ENCODE peak calls at places on chromosomes 13 and 19, in six cellular contexts. One of them, this sample, is unnamed. For H3K36me3, the result is how much of the 10 kb centered on the place peaks cover.

GRCh38 chr13:91228940-91229339 is 118.5 kb upstream of the MIR17HG start:
- DNase-seq in OCI-LY7: no peak
- DNase-seq in fibroblast of lung: peak
- DNase-seq in Peyer's patch: no peak
- DNase-seq in cardiac muscle cell: no peak
- DNase-seq in heart left ventricle: no peak
- DNase-seq in this sample: no peak

GRCh38 chr13:41546372-41547252 is 89.3 kb downstream of the RGCC start:
- DNase-seq in OCI-LY7: no peak
- DNase-seq in fibroblast of lung: peak
- DNase-seq in Peyer's patch: no peak
- DNase-seq in cardiac muscle cell: peak
- DNase-seq in heart left ventricle: no peak
- DNase-seq in this sample: peak

GRCh38 chr19:34253711-34254551 is 423 bp upstream of the GARRE1 start:
- DNase-seq in OCI-LY7: peak
- DNase-seq in fibroblast of lung: peak
- DNase-seq in Peyer's patch: peak
- DNase-seq in cardiac muscle cell: no peak
- DNase-seq in heart left ventricle: peak
- DNase-seq in this sample: no peak

GRCh38 chr13:39133781-39134180 is 95.5 kb downstream of the NHLRC3 start:
- DNase-seq in OCI-LY7: no peak
- DNase-seq in fibroblast of lung: no peak
- DNase-seq in Peyer's patch: no peak
- DNase-seq in cardiac muscle cell: no peak
- DNase-seq in heart left ventricle: no peak
- DNase-seq in this sample: no peak

GRCh38 chr13:25778808-25779207 is 273.0 kb downstream of the SHISA2 start:
- DNase-seq in OCI-LY7: peak
- DNase-seq in fibroblast of lung: no peak
- DNase-seq in Peyer's patch: no peak
- DNase-seq in cardiac muscle cell: no peak
- DNase-seq in heart left ventricle: no peak
- DNase-seq in this sample: no peak

GRCh38 chr13:102555914-102556553 is 40.8 kb upstream of the TPP2 start:
- DNase-seq in OCI-LY7: peak
- DNase-seq in fibroblast of lung: peak
- DNase-seq in Peyer's patch: no peak
- DNase-seq in cardiac muscle cell: peak
- DNase-seq in heart left ventricle: no peak
- DNase-seq in this sample: peak

GRCh38 chr13:55084630-55085029 is 2056.0 kb downstream of the OLFM4 start:
- DNase-seq in OCI-LY7: no peak
- DNase-seq in fibroblast of lung: no peak
- DNase-seq in Peyer's patch: no peak
- DNase-seq in cardiac muscle cell: no peak
- DNase-seq in heart left ventricle: no peak
- DNase-seq in this sample: no peak

GRCh38 chr19:53467138-53467502 is 413 bp upstream of the ZNF813 start:
- DNase-seq in OCI-LY7: no peak
- DNase-seq in fibroblast of lung: no peak
- DNase-seq in Peyer's patch: peak
- DNase-seq in cardiac muscle cell: no peak
- DNase-seq in heart left ventricle: peak
- DNase-seq in this sample: no peak

GRCh38 chr13:109569938-109570711 is 216.3 kb downstream of the IRS2 start:
- DNase-seq in OCI-LY7: no peak
- DNase-seq in fibroblast of lung: no peak
- DNase-seq in Peyer's patch: peak
- DNase-seq in cardiac muscle cell: no peak
- DNase-seq in heart left ventricle: no peak
- DNase-seq in this sample: no peak

GRCh38 chr13:39787086-39787487 is 131.6 kb downstream of the COG6 start:
- DNase-seq in OCI-LY7: no peak
- DNase-seq in fibroblast of lung: peak
- DNase-seq in Peyer's patch: no peak
- DNase-seq in cardiac muscle cell: peak
- DNase-seq in heart left ventricle: no peak
- DNase-seq in this sample: no peak

GRCh38 chr13:49776871-49777270 is 15.6 kb downstream of the KPNA3 start:
- DNase-seq in OCI-LY7: no peak
- DNase-seq in fibroblast of lung: peak
- DNase-seq in Peyer's patch: no peak
- DNase-seq in cardiac muscle cell: no peak
- DNase-seq in heart left ventricle: no peak
- DNase-seq in this sample: no peak

GRCh38 chr19:3682741-3683404 is 17.4 kb downstream of the PIP5K1C start:
- DNase-seq in OCI-LY7: no peak
- DNase-seq in fibroblast of lung: peak
- DNase-seq in Peyer's patch: no peak
- DNase-seq in cardiac muscle cell: peak
- DNase-seq in heart left ventricle: no peak
- DNase-seq in this sample: no peak

GRCh38 chr19:7928741-7929701 is 3.1 kb upstream of the CTXN1 start:
- DNase-seq in OCI-LY7: peak
- DNase-seq in fibroblast of lung: peak
- DNase-seq in Peyer's patch: peak
- DNase-seq in cardiac muscle cell: peak
- DNase-seq in heart left ventricle: no peak
- DNase-seq in this sample: peak

GRCh38 chr13:109971006-109971744 is 184.8 kb upstream of the IRS2 start:
- DNase-seq in OCI-LY7: no peak
- DNase-seq in fibroblast of lung: no peak
- DNase-seq in Peyer's patch: no peak
- DNase-seq in cardiac muscle cell: no peak
- DNase-seq in heart left ventricle: no peak
- DNase-seq in this sample: no peak

GRCh38 chr13:65499251-65499650 is 1730.9 kb downstream of the PCDH9 start:
- DNase-seq in OCI-LY7: no peak
- DNase-seq in fibroblast of lung: no peak
- DNase-seq in Peyer's patch: no peak
- DNase-seq in cardiac muscle cell: no peak
- DNase-seq in heart left ventricle: no peak
- DNase-seq in this sample: no peak

GRCh38 chr13:99916366-99917103 is 55.0 kb downstream of the ZIC5 start:
- DNase-seq in OCI-LY7: peak
- DNase-seq in fibroblast of lung: peak
- DNase-seq in Peyer's patch: no peak
- DNase-seq in cardiac muscle cell: peak
- DNase-seq in heart left ventricle: no peak
- DNase-seq in this sample: peak

GRCh38 chr13:76361868-76362267 is 524.3 kb downstream of the KCTD12 start:
- DNase-seq in OCI-LY7: no peak
- DNase-seq in fibroblast of lung: no peak
- DNase-seq in Peyer's patch: no peak
- DNase-seq in cardiac muscle cell: no peak
- DNase-seq in heart left ventricle: no peak
- DNase-seq in this sample: no peak

GRCh38 chr19:23996549-23996948 is 81.9 kb downstream of the ZNF726 start:
- DNase-seq in OCI-LY7: peak
- DNase-seq in fibroblast of lung: no peak
- DNase-seq in Peyer's patch: no peak
- DNase-seq in cardiac muscle cell: no peak
- DNase-seq in heart left ventricle: no peak
- DNase-seq in this sample: no peak

GRCh38 chr19:44752816-44753618 is 4.5 kb downstream of the BCL3 start:
- DNase-seq in OCI-LY7: peak
- DNase-seq in fibroblast of lung: peak
- DNase-seq in Peyer's patch: peak
- DNase-seq in cardiac muscle cell: peak
- DNase-seq in heart left ventricle: peak
- DNase-seq in this sample: peak

GRCh38 chr19:39544201-39544903 is 4.4 kb upstream of the EID2 start:
- DNase-seq in OCI-LY7: no peak
- DNase-seq in fibroblast of lung: peak
- DNase-seq in Peyer's patch: no peak
- DNase-seq in cardiac muscle cell: peak
- DNase-seq in heart left ventricle: no peak
- DNase-seq in this sample: peak

GRCh38 chr19:53010494-53010893 is 3.2 kb upstream of the ERVV-1 start:
- DNase-seq in OCI-LY7: no peak
- DNase-seq in fibroblast of lung: no peak
- DNase-seq in Peyer's patch: no peak
- DNase-seq in cardiac muscle cell: no peak
- DNase-seq in heart left ventricle: no peak
- DNase-seq in this sample: no peak

GRCh38 chr19:6693681-6694080 is 23.7 kb upstream of the TNFSF14 start:
- DNase-seq in OCI-LY7: peak
- DNase-seq in fibroblast of lung: no peak
- DNase-seq in Peyer's patch: no peak
- DNase-seq in cardiac muscle cell: no peak
- DNase-seq in heart left ventricle: no peak
- DNase-seq in this sample: no peak

GRCh38 chr13:79171131-79172061 is 234.7 kb downstream of the RBM26 start:
- DNase-seq in OCI-LY7: no peak
- DNase-seq in fibroblast of lung: no peak
- DNase-seq in Peyer's patch: no peak
- DNase-seq in cardiac muscle cell: no peak
- DNase-seq in heart left ventricle: no peak
- DNase-seq in this sample: no peak

GRCh38 chr13:102948006-102948405 is 102.2 kb downstream of the ERCC5 start:
- DNase-seq in OCI-LY7: no peak
- DNase-seq in fibroblast of lung: peak
- DNase-seq in Peyer's patch: peak
- DNase-seq in cardiac muscle cell: peak
- DNase-seq in heart left ventricle: no peak
- DNase-seq in this sample: no peak

GRCh38 chr19:1424182-1424955 is 13.8 kb upstream of the RPS15 start:
- DNase-seq in OCI-LY7: no peak
- DNase-seq in fibroblast of lung: no peak
- DNase-seq in Peyer's patch: no peak
- DNase-seq in cardiac muscle cell: no peak
- DNase-seq in heart left ventricle: no peak
- DNase-seq in this sample: no peak
- H3K36me3 ChIP-seq in OCI-LY7: half or more
- H3K36me3 ChIP-seq in fibroblast of lung: half or more
- H3K36me3 ChIP-seq in Peyer's patch: under half
- H3K36me3 ChIP-seq in cardiac muscle cell: under half
- H3K36me3 ChIP-seq in heart left ventricle: half or more
- H3K36me3 ChIP-seq in this sample: under half

GRCh38 chr13:67410645-67411044 is 180.5 kb upstream of the PCDH9 start:
- DNase-seq in OCI-LY7: no peak
- DNase-seq in fibroblast of lung: no peak
- DNase-seq in Peyer's patch: no peak
- DNase-seq in cardiac muscle cell: no peak
- DNase-seq in heart left ventricle: no peak
- DNase-seq in this sample: no peak

GRCh38 chr13:67421475-67421874 is 191.3 kb upstream of the PCDH9 start:
- DNase-seq in OCI-LY7: no peak
- DNase-seq in fibroblast of lung: no peak
- DNase-seq in Peyer's patch: no peak
- DNase-seq in cardiac muscle cell: no peak
- DNase-seq in heart left ventricle: no peak
- DNase-seq in this sample: no peak

DNA sequence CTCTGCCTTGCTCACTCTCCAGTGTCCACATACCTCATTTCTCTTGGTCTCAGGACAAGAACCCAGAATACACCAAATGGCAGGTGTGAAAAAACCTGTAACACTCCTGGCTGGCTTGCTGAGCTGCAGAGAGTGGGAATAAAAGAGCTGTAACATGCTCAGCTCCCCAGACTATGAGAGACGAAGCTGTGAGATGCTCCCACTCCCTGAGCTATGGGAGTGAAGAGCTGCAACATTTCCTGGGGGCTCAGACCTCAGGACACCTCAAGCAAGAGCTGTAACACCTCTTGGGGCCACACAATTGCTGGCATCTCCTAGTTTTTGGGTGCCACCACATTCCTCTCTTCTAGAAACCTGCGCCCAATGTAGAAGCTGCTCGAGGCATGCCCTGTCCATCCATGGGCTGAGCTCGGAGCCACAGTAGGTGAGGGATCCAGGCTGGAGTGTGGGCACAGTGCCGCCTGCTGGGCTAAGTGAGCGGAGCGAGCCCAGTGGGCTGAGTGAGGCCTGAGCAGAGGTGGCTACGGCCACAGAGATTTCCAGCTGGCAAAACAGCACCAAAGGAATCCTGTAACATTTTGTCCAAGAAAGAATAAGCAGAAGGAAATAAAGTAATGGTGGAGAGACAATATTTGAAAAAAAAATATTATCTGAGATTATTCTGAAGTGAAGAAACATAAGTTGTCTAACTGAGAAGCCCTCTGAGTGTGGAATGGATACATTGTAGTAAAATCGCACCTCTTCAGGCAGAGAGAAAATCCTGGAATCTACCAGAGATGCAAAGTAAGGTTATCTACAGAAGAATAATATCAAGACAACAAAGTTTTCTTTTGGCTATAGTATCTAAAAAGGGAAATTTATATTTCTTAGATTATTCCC is 186.2 kb upstream of the PCDH9 start:
- DNase-seq in OCI-LY7: peak
- DNase-seq in fibroblast of lung: peak
- DNase-seq in Peyer's patch: no peak
- DNase-seq in cardiac muscle cell: peak
- DNase-seq in heart left ventricle: peak
- DNase-seq in this sample: peak
- TF ChIP-seq CTCF in OCI-LY7: peak
- TF ChIP-seq CTCF in fibroblast of lung: peak
- TF ChIP-seq CTCF in Peyer's patch: no peak
- TF ChIP-seq CTCF in cardiac muscle cell: peak
- TF ChIP-seq CTCF in heart left ventricle: peak
- TF ChIP-seq CTCF in this sample: peak

GRCh38 chr19:19063183-19064097 is at the start of gene SLC25A42:
- DNase-seq in OCI-LY7: peak
- DNase-seq in fibroblast of lung: peak
- DNase-seq in Peyer's patch: peak
- DNase-seq in cardiac muscle cell: peak
- DNase-seq in heart left ventricle: peak
- DNase-seq in this sample: peak
- H3K27ac ChIP-seq in OCI-LY7: peak
- H3K27ac ChIP-seq in fibroblast of lung: peak
- H3K27ac ChIP-seq in Peyer's patch: peak
- H3K27ac ChIP-seq in cardiac muscle cell: peak
- H3K27ac ChIP-seq in heart left ventricle: peak
- H3K27ac ChIP-seq in this sample: no peak

GRCh38 chr19:57245959-57246358 is 5.5 kb downstream of the ZNF805 start:
- DNase-seq in OCI-LY7: no peak
- DNase-seq in fibroblast of lung: no peak
- DNase-seq in Peyer's patch: no peak
- DNase-seq in cardiac muscle cell: no peak
- DNase-seq in heart left ventricle: no peak
- DNase-seq in this sample: no peak
- H3K36me3 ChIP-seq in OCI-LY7: under half
- H3K36me3 ChIP-seq in fibroblast of lung: under half
- H3K36me3 ChIP-seq in Peyer's patch: under half
- H3K36me3 ChIP-seq in cardiac muscle cell: under half
- H3K36me3 ChIP-seq in heart left ventricle: half or more
- H3K36me3 ChIP-seq in this sample: under half

GRCh38 chr13:22505489-22505888 is 675.3 kb upstream of the SGCG start:
- DNase-seq in OCI-LY7: no peak
- DNase-seq in fibroblast of lung: peak
- DNase-seq in Peyer's patch: no peak
- DNase-seq in cardiac muscle cell: peak
- DNase-seq in heart left ventricle: no peak
- DNase-seq in this sample: no peak
- TF ChIP-seq CTCF in OCI-LY7: no peak
- TF ChIP-seq CTCF in fibroblast of lung: no peak
- TF ChIP-seq CTCF in Peyer's patch: no peak
- TF ChIP-seq CTCF in cardiac muscle cell: no peak
- TF ChIP-seq CTCF in heart left ventricle: no peak
- TF ChIP-seq CTCF in this sample: no peak

This sample was measured in mammary epithelial cell.